ENCODE peak calls at places on chromosome 1, in four cellular contexts. O, Q, Z and F are unnamed samples.

GRCh38 chr1:98028800-98029199 is 108.0 kb upstream of the DPYD start:
- DNase-seq in Q (no peak), Z (no peak), O (no peak), F (no peak)

GRCh38 chr1:40392206-40392605 is 18.7 kb downstream of the SMAP2 start:
- DNase-seq in O (no peak), Z (no peak), Q (no peak), F (peak)

GRCh38 chr1:200971955-200972711 is 51.4 kb downstream of the KIF21B start:
- DNase-seq in Q (peak), O (peak), Z (peak), F (peak)

GRCh38 chr1:15758537-15758936 is at the start of gene FBLIM1:
- DNase-seq in Z (peak), Q (no peak), O (peak), F (no peak)

GRCh38 chr1:98325646-98326441 is 335.7 kb upstream of the SNX7 start:
- DNase-seq in O (no peak), Z (peak), Q (peak), F (no peak)

GRCh38 chr1:53589043-53589887 is 130.1 kb downstream of the DMRTB1 start:
- DNase-seq in O (no peak), Z (no peak), Q (no peak), F (no peak)

GRCh38 chr1:186519981-186520380 is 59.1 kb upstream of the PDC start:
- DNase-seq in Q (no peak), Z (no peak), O (no peak), F (no peak)

GRCh38 chr1:56457767-56458375 is 121.5 kb downstream of the PLPP3 start:
- DNase-seq in Q (no peak), Z (no peak), O (no peak), F (no peak)

GRCh38 chr1:226027861-226028260 is 28.7 kb upstream of the SDE2 start:
- DNase-seq in O (no peak), Q (no peak), Z (no peak), F (no peak)

GRCh38 chr1:205572426-205572825 is 59.4 kb downstream of the ELK4 start:
- DNase-seq in Q (no peak), O (no peak), Z (no peak), F (no peak)

GRCh38 chr1:94698759-94699502 is 121.2 kb upstream of the SLC44A3 start:
- DNase-seq in Z (no peak), Q (peak), O (no peak), F (peak)

GRCh38 chr1:33712176-33712575 is 151.7 kb upstream of the HMGB4 start:
- DNase-seq in O (no peak), Z (no peak), Q (no peak), F (no peak)

GRCh38 chr1:221698579-221699349 is 43.1 kb downstream of the DUSP10 start:
- DNase-seq in O (no peak), Q (no peak), Z (no peak), F (no peak)

GRCh38 chr1:10380594-10381275 is 18.1 kb upstream of the PGD start:
- DNase-seq in Z (peak), O (no peak), Q (no peak), F (peak)

GRCh38 chr1:34188985-34189384 is 12.3 kb downstream of the C1orf94 start:
- DNase-seq in O (no peak), Q (no peak), Z (no peak), F (no peak)

GRCh38 chr1:53371121-53371666 is 43.3 kb upstream of the LRP8 start:
- DNase-seq in O (no peak), Q (no peak), Z (no peak), F (no peak)

GRCh38 chr1:119367332-119368124 is 1.1 kb upstream of the HAO2 start:
- DNase-seq in O (no peak), Z (no peak), Q (peak), F (peak)

GRCh38 chr1:240608707-240609106 is 3.2 kb downstream of the GREM2 start:
- DNase-seq in Z (peak), O (no peak), Q (no peak), F (no peak)

GRCh38 chr1:191913234-191913948 is 244.9 kb upstream of the RGS18 start:
- DNase-seq in Q (no peak), O (no peak), Z (no peak), F (no peak)

GRCh38 chr1:246931549-246932365 is at the start of gene AHCTF1:
- DNase-seq in Z (peak), O (peak), Q (peak), F (peak)

GRCh38 chr1:153977250-153978240 is at the start of gene JTB:
- DNase-seq in O (peak), Q (no peak), Z (peak), F (peak)

GRCh38 chr1:74343191-74343590 is 108.0 kb downstream of the TNNI3K start:
- DNase-seq in Q (no peak), Z (no peak), O (no peak), F (no peak)

GRCh38 chr1:156146006-156146748 is 7.2 kb upstream of the SEMA4A start:
- DNase-seq in O (peak), Z (peak), Q (peak), F (peak)

GRCh38 chr1:206930210-206930798 is 8.6 kb upstream of the FCMR start:
- DNase-seq in Z (no peak), O (no peak), Q (no peak), F (no peak)

GRCh38 chr1:53393325-53393792 is 65.5 kb upstream of the LRP8 start:
- DNase-seq in Z (peak), Q (peak), O (peak), F (peak)

GRCh38 chr1:1123581-1124507 is 8.0 kb upstream of the C1orf159 start:
- DNase-seq in O (no peak), Z (no peak), Q (no peak), F (no peak)

GRCh38 chr1:188194916-188195315 is 1366.2 kb downstream of the PLA2G4A start:
- DNase-seq in Z (no peak), Q (no peak), O (no peak), F (no peak)

GRCh38 chr1:30285461-30286050 is 437.8 kb downstream of the MATN1 start:
- DNase-seq in O (no peak), Q (no peak), Z (no peak), F (no peak)

GRCh38 chr1:117416004-117416403 is 48.8 kb downstream of the MAN1A2 start:
- DNase-seq in O (no peak), Z (no peak), Q (no peak), F (no peak)

GRCh38 chr1:114229368-114229767 is 75.7 kb upstream of the SYT6 start:
- DNase-seq in Q (no peak), Z (no peak), O (no peak), F (no peak)

GRCh38 chr1:110634455-110635281 is 28.5 kb upstream of the KCNA2 start:
- DNase-seq in Z (no peak), Q (no peak), O (peak), F (peak)

GRCh38 chr1:222926566-222926965 is 111.7 kb downstream of the DISP1 start:
- DNase-seq in O (no peak), Q (no peak), Z (no peak), F (no peak)

GRCh38 chr1:89125571-89126233 is at the start of gene GBP2:
- DNase-seq in Z (no peak), Q (no peak), O (peak), F (peak)

GRCh38 chr1:38733761-38734160 is 125.8 kb downstream of the RRAGC start:
- DNase-seq in Q (no peak), O (no peak), Z (no peak), F (no peak)

GRCh38 chr1:207815913-207816312 is 64.1 kb downstream of the CD46 start:
- DNase-seq in Q (no peak), Z (no peak), O (no peak), F (peak)

GRCh38 chr1:36481771-36482723 is 666 bp downstream of the CSF3R start:
- DNase-seq in Z (no peak), O (no peak), Q (no peak), F (no peak)
- TF ChIP-seq POLR2A in Z (no peak), O (no peak), Q (no peak), F (no peak)

GRCh38 chr1:35539073-35539823 is 18.0 kb downstream of the KIAA0319L start:
- DNase-seq in Q (no peak), Z (peak), O (no peak), F (no peak)
- TF ChIP-seq POLR2A in Q (no peak), Z (no peak), O (no peak), F (no peak)

GRCh38 chr1:28506907-28507246 is 1.0 kb downstream of the RCC1 start:
- DNase-seq in Z (no peak), Q (no peak), O (no peak), F (no peak)

GRCh38 chr1:28507646-28508434 is 2.0 kb downstream of the RCC1 start:
- DNase-seq in Z (no peak), O (no peak), Q (no peak), F (no peak)

GRCh38 chr1:28508435-28508754 is 2.6 kb downstream of the RCC1 start:
- DNase-seq in Q (no peak), Z (no peak), O (no peak), F (no peak)

GRCh38 chr1:28505406-28506187 is at the start of gene RCC1:
- DNase-seq in Z (peak), O (peak), Q (peak), F (peak)

DNA sequence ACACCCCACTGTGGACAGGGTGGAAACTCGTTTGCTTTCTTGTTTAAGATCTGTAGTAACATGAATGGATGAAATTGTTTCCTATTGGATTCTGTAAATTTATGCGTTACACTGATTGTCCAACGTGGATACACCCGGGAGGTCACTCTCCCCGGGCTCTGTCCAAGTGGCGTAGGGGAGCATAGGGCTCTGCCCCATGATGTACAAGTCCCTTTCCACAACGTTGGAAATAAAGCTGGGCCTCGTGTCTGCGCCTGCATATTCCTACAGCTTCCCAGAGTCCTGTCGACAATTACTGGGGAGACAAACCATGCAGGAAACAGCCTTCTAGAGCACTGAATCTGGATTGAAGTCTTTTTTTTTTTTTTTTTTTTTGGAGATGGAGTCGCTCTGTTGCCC is 1.4 kb downstream of the RCC1 start:
- DNase-seq in O (no peak), Q (no peak), Z (no peak), F (no peak)
- TF ChIP-seq POLR2A in O (no peak), Q (peak), Z (no peak), F (no peak)

DNA sequence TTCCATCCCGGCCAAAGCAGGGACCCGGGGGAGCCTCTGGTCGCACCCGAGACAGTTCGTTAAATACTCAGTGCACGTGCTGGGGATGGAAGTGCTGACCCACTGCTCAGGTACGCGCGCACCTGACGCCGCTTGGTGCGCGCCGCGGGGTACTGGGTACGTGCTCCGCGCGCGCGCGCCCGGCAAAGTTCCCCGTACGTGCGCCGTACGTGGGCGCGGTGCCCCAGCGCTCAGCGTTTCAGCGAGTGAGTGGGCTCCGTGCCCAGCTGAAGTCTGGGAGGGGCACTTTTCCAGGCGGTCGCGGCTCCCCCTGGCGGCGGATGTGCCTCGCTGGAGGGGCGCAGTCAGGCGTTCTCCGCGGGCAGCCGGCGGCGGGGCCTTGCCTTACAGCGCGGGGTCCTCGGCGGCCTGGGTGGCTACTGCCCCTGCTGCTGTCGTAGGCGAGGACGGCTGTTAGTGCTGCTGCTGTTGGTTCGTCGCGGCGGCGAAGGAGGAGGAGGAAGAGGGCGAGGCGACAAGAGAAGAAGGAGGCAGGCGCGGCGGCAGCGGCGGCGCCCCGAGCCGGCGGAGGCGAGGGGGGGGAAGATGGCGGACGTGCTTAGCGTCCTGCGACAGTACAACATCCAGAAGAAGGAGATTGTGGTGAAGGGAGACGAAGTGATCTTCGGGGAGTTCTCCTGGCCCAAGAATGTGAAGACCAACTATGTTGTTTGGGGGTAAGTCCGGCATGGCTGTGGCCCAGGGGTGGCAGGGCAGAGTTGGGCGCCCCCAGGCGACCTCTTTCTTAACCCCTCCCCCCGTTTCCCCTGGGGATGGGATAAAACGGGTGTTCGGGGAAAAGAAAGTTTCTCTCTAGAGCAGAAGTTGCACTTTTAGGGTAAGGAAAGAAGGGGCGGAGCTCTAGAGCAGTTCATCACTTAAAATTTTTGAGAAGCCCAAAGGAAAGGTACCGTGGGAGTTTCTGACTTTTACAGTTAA is at the start of gene CDC73:
- DNase-seq in Z (peak), Q (peak), O (peak), F (peak)
- TF ChIP-seq POLR2A in Z (peak), Q (peak), O (peak), F (peak)

GRCh38 chr1:8856689-8857412 is 21.6 kb downstream of the ENO1 start:
- DNase-seq in Z (peak), O (no peak), Q (no peak), F (no peak)
- TF ChIP-seq POLR2A in Z (no peak), O (no peak), Q (no peak), F (no peak)

DNA sequence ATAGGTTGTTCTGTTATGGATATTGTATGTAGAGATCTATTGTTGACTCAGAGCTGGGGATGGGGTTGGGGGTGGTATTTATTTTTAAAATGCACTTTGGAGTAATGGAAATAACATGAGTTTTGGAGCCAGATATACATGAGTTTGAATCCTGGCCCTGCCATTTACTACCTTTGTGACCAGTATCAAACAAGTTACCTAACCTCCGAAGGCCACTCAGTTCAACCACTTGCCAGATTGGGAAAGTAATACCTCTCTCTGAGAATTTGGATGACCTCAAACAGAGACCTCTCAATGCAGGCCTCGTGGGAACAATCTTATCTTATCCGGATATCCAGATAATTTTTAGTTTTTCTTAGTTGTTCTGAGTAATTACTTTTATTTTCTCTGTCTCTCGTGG is 181.0 kb downstream of the FGGY start:
- DNase-seq in O (no peak), Q (no peak), Z (no peak), F (no peak)
- TF ChIP-seq POLR2A in O (no peak), Q (no peak), Z (no peak), F (no peak)

GRCh38 chr1:67888707-67889106 is 55.4 kb upstream of the GNG12 start:
- DNase-seq in O (no peak), Q (no peak), Z (no peak), F (no peak)
- TF ChIP-seq POLR2A in O (no peak), Q (no peak), Z (no peak), F (no peak)